ENCODE peak calls at places on chromosomes 11 and 22, in nine cellular contexts. O is heart left ventricle, E is heart right ventricle, U is fibroblast of lung, X is IMR-90, F is vagina, Q is cardiac muscle cell, V is kidney, Z is pancreas. R is an unnamed sample. For H3K4me1 and H3K36me3, the result is how much of the 10 kb centered on the place peaks cover.

GRCh38 chr11:113167599-113167998 is 146.8 kb upstream of the TTC12 start:
- DNase-seq in O (no peak), E (peak), U (no peak), X (no peak), F (peak), Q (no peak), V (no peak), Z (no peak), R (peak)

GRCh38 chr11:116420770-116421528 is 351.8 kb downstream of the BUD13 start:
- DNase-seq in O (no peak), E (no peak), U (no peak), X (no peak), F (no peak), Q (peak), V (no peak), Z (no peak), R (peak)

GRCh38 chr11:73198677-73199076 is 19.4 kb upstream of the P2RY2 start:
- DNase-seq in O (no peak), E (no peak), U (no peak), X (no peak), F (no peak), Q (peak), V (no peak), Z (no peak), R (no peak)

GRCh38 chr11:75337195-75337654 is 14.2 kb downstream of the ARRB1 start:
- DNase-seq in O (no peak), E (no peak), U (no peak), X (peak), F (no peak), Q (peak), V (no peak), Z (no peak), R (peak)

GRCh38 chr22:23984430-23984829 is 4.5 kb downstream of the GSTT2 start:
- DNase-seq in O (no peak), E (no peak), U (peak), X (peak), F (no peak), Q (peak), V (no peak), Z (no peak), R (peak)

GRCh38 chr11:97622795-97623194 is 1233.0 kb downstream of the JRKL start:
- DNase-seq in O (no peak), E (no peak), U (peak), X (no peak), F (no peak), Q (peak), V (no peak), Z (no peak), R (no peak)

GRCh38 chr11:416757-417621 is 2.2 kb upstream of the SIGIRR start:
- DNase-seq in O (peak), E (peak), U (no peak), X (no peak), F (no peak), Q (peak), V (peak), Z (peak), R (no peak)

GRCh38 chr11:105447936-105448702 is 161.8 kb upstream of the GRIA4 start:
- DNase-seq in O (no peak), E (no peak), U (no peak), X (no peak), F (no peak), Q (no peak), V (no peak), Z (no peak), R (no peak)

GRCh38 chr11:99257131-99257530 is 236.4 kb downstream of the CNTN5 start:
- DNase-seq in O (no peak), E (no peak), U (no peak), X (no peak), F (no peak), Q (peak), V (no peak), Z (no peak), R (no peak)

GRCh38 chr22:20130739-20131592 is 638 bp upstream of the ZDHHC8 start:
- DNase-seq in O (peak), E (peak), U (peak), X (peak), F (no peak), Q (peak), V (peak), Z (peak), R (peak)

GRCh38 chr11:46643986-46644385 is 26.6 kb downstream of the ATG13 start:
- DNase-seq in O (no peak), E (no peak), U (no peak), X (no peak), F (no peak), Q (no peak), V (no peak), Z (no peak), R (no peak)

GRCh38 chr11:134439181-134439580 is 27.1 kb upstream of the B3GAT1 start:
- DNase-seq in O (no peak), E (no peak), U (no peak), X (no peak), F (no peak), Q (no peak), V (no peak), Z (no peak), R (no peak)

GRCh38 chr11:130908770-130909625 is 7.3 kb downstream of the SNX19 start:
- DNase-seq in O (no peak), E (no peak), U (peak), X (peak), F (no peak), Q (peak), V (no peak), Z (no peak), R (no peak)

GRCh38 chr22:24101966-24102365 is 79.3 kb upstream of the SUSD2 start:
- DNase-seq in O (peak), E (peak), U (no peak), X (no peak), F (no peak), Q (no peak), V (peak), Z (no peak), R (no peak)

GRCh38 chr22:29765905-29766631 is 739 bp downstream of the ZMAT5 start:
- DNase-seq in O (no peak), E (no peak), U (no peak), X (no peak), F (no peak), Q (no peak), V (peak), Z (no peak), R (no peak)

GRCh38 chr22:20904008-20904979 is 12.9 kb upstream of the CRKL start:
- DNase-seq in O (no peak), E (no peak), U (peak), X (peak), F (no peak), Q (peak), V (peak), Z (no peak), R (no peak)

DNA sequence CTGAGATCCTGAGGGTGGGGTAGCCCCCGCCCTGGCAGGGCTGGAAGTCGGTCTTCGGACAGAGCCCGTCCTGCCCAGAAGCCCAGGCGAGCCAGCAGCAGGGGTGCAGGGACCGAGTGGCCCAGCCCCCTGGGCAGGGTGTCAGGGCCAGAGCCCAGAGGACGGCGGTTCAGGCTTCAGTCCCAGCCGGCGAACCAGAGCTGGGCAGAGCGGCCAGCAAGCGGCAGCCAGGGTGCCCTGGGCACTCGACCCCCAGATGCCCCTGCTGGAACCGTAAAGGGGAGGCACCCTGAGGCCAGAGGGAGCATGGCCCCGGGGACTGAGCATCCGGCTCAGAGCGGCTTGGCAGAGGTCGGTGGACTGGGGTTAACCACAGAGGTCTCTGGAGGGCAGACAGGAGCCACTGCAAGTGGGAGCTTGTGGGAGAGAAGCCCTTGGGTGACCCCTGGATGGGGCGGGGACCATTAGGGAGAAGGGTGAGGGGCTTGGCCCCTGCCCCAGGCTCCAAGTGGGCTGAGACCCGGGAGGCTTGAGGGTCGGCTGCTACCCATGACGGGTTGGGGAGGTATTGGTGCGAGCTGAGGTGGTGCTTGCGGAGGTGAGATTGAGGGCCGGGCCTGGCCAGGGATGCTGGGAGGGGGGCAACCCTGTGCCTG is 15.9 kb downstream of the LSP1 start:
- DNase-seq in O (no peak), E (no peak), U (no peak), X (no peak), F (no peak), Q (no peak), V (peak), Z (no peak), R (no peak)
- H3K4me1 ChIP-seq in O (under half), E (under half), U (under half), X (under half), F (half or more), Q (under half), V (under half), Z (under half), R (under half)

GRCh38 chr11:27703453-27703852 is 3.2 kb upstream of the BDNF start:
- DNase-seq in O (no peak), E (no peak), U (peak), X (peak), F (no peak), Q (peak), V (no peak), Z (no peak), R (no peak)

GRCh38 chr11:27700351-27701261 is at the start of gene BDNF:
- DNase-seq in O (no peak), E (no peak), U (peak), X (peak), F (no peak), Q (peak), V (peak), Z (peak), R (no peak)

GRCh38 chr11:27699926-27700350 is 317 bp downstream of the BDNF start:
- DNase-seq in O (no peak), E (no peak), U (no peak), X (no peak), F (no peak), Q (no peak), V (peak), Z (peak), R (no peak)

GRCh38 chr11:27699242-27699925 is 871 bp downstream of the BDNF start:
- DNase-seq in O (no peak), E (no peak), U (peak), X (peak), F (no peak), Q (peak), V (no peak), Z (peak), R (no peak)

GRCh38 chr11:27701262-27702105 is 1.2 kb upstream of the BDNF start:
- DNase-seq in O (peak), E (peak), U (peak), X (peak), F (no peak), Q (peak), V (no peak), Z (no peak), R (no peak)
- TF ChIP-seq CTCF in O (peak), E (no peak), U (peak), X (peak), F (no peak), Q (peak), V (no peak), Z (no peak), R (peak)

GRCh38 chr22:44895296-44896055 is 114.3 kb downstream of the PHF21B start:
- DNase-seq in O (no peak), E (no peak), U (no peak), X (no peak), F (no peak), Q (no peak), V (peak), Z (no peak), R (no peak)

GRCh38 chr22:44894321-44894720 is 115.5 kb downstream of the PHF21B start:
- DNase-seq in O (no peak), E (no peak), U (no peak), X (no peak), F (no peak), Q (no peak), V (peak), Z (no peak), R (no peak)

GRCh38 chr22:44894782-44895181 is 115.0 kb downstream of the PHF21B start:
- DNase-seq in O (no peak), E (no peak), U (no peak), X (no peak), F (no peak), Q (no peak), V (peak), Z (no peak), R (no peak)

GRCh38 chr22:44901301-44901700 is 108.5 kb downstream of the PHF21B start:
- DNase-seq in O (no peak), E (no peak), U (peak), X (peak), F (no peak), Q (peak), V (no peak), Z (no peak), R (no peak)

DNA sequence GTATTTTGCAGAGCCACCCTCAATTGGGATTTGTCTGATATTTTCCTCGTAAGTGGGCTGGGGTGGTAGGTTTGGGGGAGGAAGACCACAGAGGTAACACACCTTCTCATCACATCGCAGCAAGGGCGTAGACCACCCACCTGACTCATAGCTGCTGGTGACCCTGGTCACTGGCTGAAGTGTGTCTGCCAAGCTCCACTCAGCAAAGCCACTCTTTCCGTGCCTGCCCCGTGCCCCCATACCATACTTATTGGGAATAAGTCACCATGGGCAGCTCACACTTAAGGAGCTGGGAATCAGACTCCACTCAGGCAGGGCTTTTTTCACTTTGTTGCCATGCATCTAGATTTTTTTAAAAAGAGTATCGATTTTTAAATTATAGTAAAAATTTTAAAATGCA is 111.6 kb downstream of the PHF21B start:
- DNase-seq in O (no peak), E (no peak), U (no peak), X (no peak), F (no peak), Q (no peak), V (peak), Z (no peak), R (no peak)
- H3K36me3 ChIP-seq in O (under half), E (under half), U (under half), X (under half), F (under half), Q (under half), V (under half), Z (under half), R (under half)

GRCh38 chr11:5367461-5368074 is 16.0 kb upstream of the OR51M1 start:
- DNase-seq in O (peak), E (peak), U (peak), X (peak), F (no peak), Q (peak), V (no peak), Z (no peak), R (no peak)

GRCh38 chr11:5364214-5364613 is 12.9 kb downstream of the OR51B6 start:
- DNase-seq in O (no peak), E (no peak), U (peak), X (peak), F (no peak), Q (peak), V (no peak), Z (no peak), R (no peak)

GRCh38 chr11:5366856-5367255 is 15.5 kb downstream of the OR51B6 start:
- DNase-seq in O (no peak), E (no peak), U (no peak), X (peak), F (no peak), Q (no peak), V (no peak), Z (no peak), R (no peak)

GRCh38 chr11:5362017-5362625 is 10.8 kb downstream of the OR51B6 start:
- DNase-seq in O (no peak), E (no peak), U (no peak), X (peak), F (no peak), Q (no peak), V (no peak), Z (no peak), R (no peak)

DNA sequence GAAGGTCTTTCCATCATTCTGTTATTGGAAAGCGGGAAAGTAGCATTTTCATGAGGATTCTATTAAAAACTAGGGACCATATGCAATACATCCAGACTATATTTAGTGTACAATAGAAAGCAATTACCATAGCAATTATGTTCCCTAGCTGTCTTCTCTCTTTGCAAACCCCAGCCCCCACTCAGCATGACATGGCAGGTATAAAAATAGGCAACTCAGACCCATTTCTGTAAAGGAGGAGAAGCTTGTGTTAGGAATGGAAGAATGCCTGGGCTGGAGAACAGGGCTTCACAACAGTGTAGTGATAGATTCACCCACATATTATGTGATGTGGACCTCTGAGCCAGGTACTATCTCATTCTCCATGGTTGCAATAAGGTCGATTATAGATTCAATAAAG is 12.4 kb downstream of the OR51B6 start:
- DNase-seq in O (no peak), E (no peak), U (no peak), X (no peak), F (no peak), Q (no peak), V (no peak), Z (no peak), R (no peak)
- H3K4me1 ChIP-seq in O (under half), E (under half), U (under half), X (under half), F (under half), Q (under half), V (under half), Z (under half), R (under half)

DNA sequence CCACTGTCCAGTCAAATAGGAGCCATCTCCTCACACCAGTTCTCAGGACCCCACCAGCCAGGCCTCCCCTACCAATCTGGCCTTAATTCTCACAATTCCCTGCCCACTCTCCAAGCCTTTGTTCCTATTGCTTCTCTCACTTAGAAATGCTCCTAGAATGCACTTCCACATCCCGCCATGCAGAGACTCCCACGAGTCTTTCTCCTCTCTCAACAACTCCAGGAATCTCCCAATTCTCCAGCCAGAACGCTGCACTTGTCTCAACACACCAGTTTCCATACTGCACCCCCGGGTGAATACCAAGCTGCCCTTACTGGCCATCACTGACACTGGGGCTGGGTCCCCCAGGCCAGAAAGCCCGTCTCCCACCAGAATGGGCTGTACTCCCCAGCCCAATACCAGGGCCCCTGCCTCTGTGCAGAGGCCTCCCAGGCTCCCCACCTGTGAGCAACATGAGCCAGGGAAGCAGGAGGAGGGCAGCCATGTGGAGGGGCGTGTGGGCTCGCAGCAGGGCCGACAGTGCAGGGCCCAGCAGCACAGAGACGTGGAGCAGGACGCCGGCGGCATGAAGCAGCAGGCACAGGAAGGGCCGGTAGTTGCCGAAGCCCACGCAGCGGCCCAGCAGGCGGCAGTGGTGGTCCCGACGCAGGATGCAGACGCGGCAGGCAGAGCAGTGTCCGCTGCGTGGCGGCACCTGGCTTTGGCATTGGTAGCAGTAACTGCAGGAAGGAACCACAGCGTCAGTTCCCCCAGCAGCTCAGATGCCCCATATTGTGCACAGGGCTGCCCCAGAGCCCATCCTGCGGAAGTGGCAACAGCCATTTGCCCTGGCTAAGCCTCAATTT is 2.4 kb downstream of the ZDHHC24 start:
- DNase-seq in O (peak), E (peak), U (peak), X (peak), F (no peak), Q (peak), V (peak), Z (peak), R (peak)
- TF ChIP-seq CTCF in O (peak), E (no peak), U (peak), X (peak), F (no peak), Q (peak), V (peak), Z (no peak), R (peak)

GRCh38 chr22:41257696-41258095 is 17.0 kb upstream of the CHADL start:
- DNase-seq in O (no peak), E (no peak), U (no peak), X (no peak), F (no peak), Q (no peak), V (no peak), Z (no peak), R (no peak)

GRCh38 chr22:41252365-41252764 is 11.6 kb upstream of the CHADL start:
- DNase-seq in O (no peak), E (no peak), U (no peak), X (no peak), F (no peak), Q (no peak), V (no peak), Z (no peak), R (no peak)

GRCh38 chr22:41254230-41254629 is 13.5 kb upstream of the CHADL start:
- DNase-seq in O (no peak), E (no peak), U (no peak), X (no peak), F (no peak), Q (no peak), V (no peak), Z (no peak), R (no peak)

GRCh38 chr22:41256898-41257260 is 16.1 kb upstream of the CHADL start:
- DNase-seq in O (no peak), E (no peak), U (peak), X (peak), F (no peak), Q (peak), V (no peak), Z (no peak), R (no peak)

DNA sequence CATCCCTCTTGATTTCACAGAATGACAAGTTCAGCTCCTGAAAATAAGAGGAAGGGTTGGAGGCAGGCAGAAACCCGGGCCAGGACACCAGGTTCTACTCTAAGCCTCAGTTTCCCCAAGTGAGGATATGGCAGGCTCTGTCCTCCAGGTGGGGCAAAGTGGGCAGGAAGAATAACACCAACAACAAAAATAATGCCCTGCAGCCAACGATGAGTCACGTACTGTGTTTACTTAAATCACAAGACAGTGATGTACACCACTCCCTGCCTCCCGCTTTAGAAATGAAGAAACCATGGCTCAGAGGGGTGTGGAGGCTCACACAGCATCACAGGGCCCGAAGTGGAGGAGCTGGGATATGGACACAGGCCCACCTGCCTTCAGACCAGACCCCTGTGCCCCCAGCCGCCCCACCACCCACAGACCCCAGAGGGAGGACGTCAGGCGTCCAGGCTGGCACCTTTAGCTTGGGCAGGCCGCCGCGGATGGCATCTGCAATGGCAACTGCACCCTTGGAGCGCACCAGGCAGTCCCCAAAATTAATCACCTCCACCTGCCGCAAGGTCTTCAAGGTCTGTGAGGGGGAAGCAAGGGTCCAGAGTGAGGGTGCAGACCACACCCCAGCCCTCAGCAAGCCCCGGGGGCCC is 15.6 kb upstream of the CHADL start:
- DNase-seq in O (no peak), E (no peak), U (peak), X (peak), F (no peak), Q (peak), V (no peak), Z (no peak), R (no peak)
- H3K36me3 ChIP-seq in O (half or more), E (under half), U (under half), X (half or more), F (under half), Q (half or more), V (under half), Z (under half), R (half or more)